ENCODE peak calls at places on chromosome 22, in four cellular contexts. T, D, E and H are unnamed samples.

GRCh38 chr22:50670914-50671538 is 1.6 kb upstream of the SHANK3 start:
- DNase-seq in T (no peak), D (no peak), E (no peak), H (no peak)

GRCh38 chr22:48342016-48342415 is 1485.7 kb downstream of the BRD1 start:
- DNase-seq in T (no peak), D (no peak), E (no peak), H (no peak)

GRCh38 chr22:40312050-40312449 is 34.2 kb upstream of the ADSL start:
- DNase-seq in T (no peak), D (no peak), E (no peak), H (no peak)

GRCh38 chr22:33969052-33969451 is 48.8 kb upstream of the LARGE1 start:
- DNase-seq in T (peak), D (no peak), E (no peak), H (no peak)

GRCh38 chr22:24402460-24403192 is 24.8 kb upstream of the ADORA2A start:
- DNase-seq in T (peak), D (peak), E (peak), H (no peak)

GRCh38 chr22:50316114-50317065 is 8.9 kb upstream of the PLXNB2 start:
- DNase-seq in T (no peak), D (no peak), E (no peak), H (no peak)

GRCh38 chr22:17130199-17130598 is 9.0 kb upstream of the TMEM121B start:
- DNase-seq in T (no peak), D (no peak), E (no peak), H (no peak)

GRCh38 chr22:20058989-20059770 is 20.9 kb upstream of the DGCR8 start:
- DNase-seq in T (no peak), D (no peak), E (no peak), H (no peak)

GRCh38 chr22:42856179-42856864 is 751 bp downstream of the ARFGAP3 start:
- DNase-seq in T (peak), D (peak), E (peak), H (no peak)

GRCh38 chr22:27799334-27800249 is 2.0 kb downstream of the MN1 start:
- DNase-seq in T (peak), D (no peak), E (no peak), H (no peak)

GRCh38 chr22:30539368-30539767 is 7.2 kb downstream of the SEC14L6 start:
- DNase-seq in T (no peak), D (no peak), E (no peak), H (no peak)

GRCh38 chr22:21622624-21623401 is 7.0 kb downstream of the YDJC start:
- DNase-seq in T (no peak), D (no peak), E (no peak), H (no peak)

GRCh38 chr22:21626073-21626734 is 3.6 kb downstream of the YDJC start:
- DNase-seq in T (no peak), D (no peak), E (no peak), H (no peak)

GRCh38 chr22:21624880-21625791 is 4.7 kb downstream of the YDJC start:
- DNase-seq in T (no peak), D (peak), E (no peak), H (no peak)

GRCh38 chr22:21623402-21623970 is 6.3 kb downstream of the YDJC start:
- DNase-seq in T (no peak), D (no peak), E (no peak), H (no peak)

DNA sequence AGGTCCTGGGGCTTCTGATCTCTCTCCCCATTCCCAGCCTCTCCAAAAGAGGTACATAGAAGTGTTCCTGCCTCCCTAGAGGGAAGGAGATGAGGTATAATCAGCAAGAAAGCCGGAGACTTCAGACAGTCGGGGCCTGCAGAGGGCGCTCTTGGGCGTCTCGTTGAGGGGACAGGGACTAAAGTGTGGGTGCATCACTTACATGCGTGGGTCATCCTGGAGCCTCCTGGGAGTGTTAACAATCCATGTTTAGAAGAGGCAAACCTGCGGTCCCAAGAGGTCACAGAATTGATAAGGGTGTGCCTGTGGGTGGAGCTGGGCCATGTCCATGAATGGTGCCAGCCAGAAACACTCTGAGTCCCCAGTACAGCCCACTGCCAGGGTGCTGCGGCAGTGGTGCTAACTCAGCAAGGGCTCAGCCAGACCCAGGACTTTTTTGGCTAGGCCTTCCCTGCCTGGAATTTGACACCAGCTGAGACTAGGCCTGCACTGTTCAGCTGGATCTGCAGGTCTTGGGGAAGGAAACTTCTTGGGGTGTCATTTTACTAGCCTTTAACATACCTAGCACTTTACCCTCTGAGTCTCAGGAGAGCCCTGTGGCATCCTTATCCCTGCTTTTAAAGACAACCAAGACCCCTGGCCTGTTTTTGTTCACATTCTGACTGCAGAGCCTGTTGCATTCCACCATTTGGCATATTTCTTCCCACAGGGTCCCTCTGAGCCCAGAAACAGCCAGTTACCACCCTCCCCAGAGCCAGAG is 5.5 kb downstream of the YDJC start:
- DNase-seq in T (peak), D (peak), E (no peak), H (no peak)
- TF ChIP-seq CTCF in T (peak), D (peak), E (peak), H (peak)

DNA sequence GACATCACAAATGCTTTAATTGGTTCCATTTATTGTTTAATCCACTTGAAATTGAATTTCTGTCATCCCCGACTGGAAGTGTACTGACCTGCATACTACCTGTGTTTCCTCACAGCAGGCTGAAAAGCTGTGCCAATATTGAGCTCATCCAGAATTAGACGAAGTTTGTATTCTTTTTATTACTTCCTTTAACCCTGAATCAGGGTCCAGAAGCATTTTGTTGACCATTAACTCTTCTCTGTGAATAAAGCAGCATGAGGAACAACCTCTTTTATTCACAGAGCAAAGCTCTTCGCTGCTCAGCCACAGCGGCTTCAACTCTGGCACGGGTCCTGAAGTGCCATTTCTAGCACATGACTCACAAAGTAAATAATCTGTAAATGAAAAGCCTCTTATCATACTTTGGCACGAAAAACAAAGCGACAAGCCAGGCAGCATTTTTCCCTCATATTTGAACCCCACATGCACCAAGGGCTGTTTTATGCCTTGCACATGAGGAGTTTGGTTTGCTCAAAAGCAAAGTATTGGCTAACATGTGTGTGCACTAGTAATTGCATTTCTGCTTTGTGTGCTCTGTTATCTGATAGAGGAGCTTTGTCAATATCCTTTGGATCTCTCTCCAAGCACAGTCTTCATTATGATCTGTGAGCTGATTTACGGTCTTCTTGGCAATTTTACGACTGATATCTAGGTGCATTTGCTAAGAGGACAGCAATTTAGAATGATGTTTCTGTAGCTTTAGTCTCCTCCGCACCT is 33.0 kb upstream of the APOBEC3A start:
- DNase-seq in T (peak), D (no peak), E (peak), H (no peak)
- H3K4me3 ChIP-seq in T (no peak), D (no peak), E (no peak), H (no peak)

DNA sequence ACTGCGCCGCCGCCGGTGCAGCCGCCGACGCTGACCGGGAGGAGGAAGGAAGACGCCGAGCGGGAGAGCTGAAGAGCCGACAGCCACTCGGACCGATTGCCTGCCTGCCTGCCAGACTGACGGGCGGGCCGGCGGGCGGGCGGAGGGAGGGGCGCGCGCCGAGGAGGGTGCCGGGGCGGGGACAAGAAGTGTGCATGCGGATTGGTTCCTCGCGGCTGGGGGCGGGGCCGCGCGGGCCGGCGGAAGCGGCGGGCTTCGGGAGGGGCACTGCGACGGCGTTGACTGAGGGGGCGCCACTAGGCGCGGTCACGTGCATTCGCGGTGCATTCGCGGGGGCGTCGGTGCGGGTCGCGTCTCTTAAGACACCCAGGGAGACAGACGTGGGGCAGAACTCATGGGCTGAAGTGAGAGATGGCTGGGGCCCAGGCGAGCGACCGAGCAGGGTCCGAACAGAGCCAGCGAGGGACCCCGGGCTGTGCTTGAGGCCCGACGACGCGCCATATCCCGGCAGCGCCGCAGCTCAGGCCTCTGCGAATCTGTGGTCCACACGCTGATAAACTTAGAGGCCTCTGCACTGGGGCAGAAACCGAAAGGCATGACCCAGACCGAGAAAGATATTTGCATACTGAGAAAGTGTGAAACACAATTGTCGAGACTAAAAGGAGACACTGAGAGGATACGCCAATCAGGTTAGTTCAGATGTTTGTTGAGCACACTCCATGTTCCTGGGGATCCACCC is at the start of gene MAPK1:
- DNase-seq in T (peak), D (peak), E (peak), H (peak)
- TF ChIP-seq CTCF in T (no peak), D (no peak), E (peak), H (peak)

GRCh38 chr22:37308385-37309200 is 26.3 kb downstream of the CYTH4 start:
- DNase-seq in T (no peak), D (no peak), E (no peak), H (no peak)
- H3K4me3 ChIP-seq in T (no peak), D (no peak), E (no peak), H (no peak)

DNA sequence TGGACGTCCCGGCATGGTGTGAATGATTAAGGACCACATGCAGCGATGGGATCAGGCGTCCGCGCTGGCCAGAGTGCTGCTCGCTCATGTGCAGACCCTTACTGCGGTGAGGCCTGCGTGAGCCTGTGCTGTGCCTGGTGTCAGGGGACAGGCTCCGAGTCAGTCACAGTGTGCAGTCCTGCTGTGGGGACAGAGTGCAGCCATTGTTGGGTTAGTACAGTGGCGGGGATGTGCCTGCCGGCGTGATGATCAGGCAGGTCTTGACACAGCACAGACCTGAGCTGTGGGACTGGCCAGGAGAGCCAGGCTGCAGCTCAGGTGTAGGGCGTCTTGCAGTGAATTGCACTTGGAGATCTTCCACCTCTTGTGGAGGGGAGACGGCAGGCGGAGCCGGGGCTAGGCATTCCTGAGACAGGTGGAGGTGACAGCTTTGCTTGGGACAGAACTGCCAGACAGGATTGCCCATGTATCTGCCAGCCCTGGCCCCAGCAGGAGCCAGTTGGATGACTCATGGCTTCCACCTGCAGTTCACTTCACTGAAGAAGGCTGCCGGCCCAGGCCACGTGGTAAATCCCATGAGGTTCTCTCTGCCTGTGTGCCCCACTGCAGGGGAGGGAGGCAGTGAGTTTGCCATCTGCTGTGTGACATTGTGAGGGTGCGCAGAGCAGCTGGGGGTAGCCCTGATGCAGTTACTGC is 17.3 kb downstream of the TRMU start:
- DNase-seq in T (peak), D (peak), E (peak), H (no peak)
- TF ChIP-seq CTCF in T (no peak), D (no peak), E (peak), H (no peak)

GRCh38 chr22:26713823-26714449 is 56.5 kb downstream of the MIAT start:
- DNase-seq in T (peak), D (no peak), E (no peak), H (no peak)
- H3K4me3 ChIP-seq in T (no peak), D (no peak), E (no peak), H (no peak)

DNA sequence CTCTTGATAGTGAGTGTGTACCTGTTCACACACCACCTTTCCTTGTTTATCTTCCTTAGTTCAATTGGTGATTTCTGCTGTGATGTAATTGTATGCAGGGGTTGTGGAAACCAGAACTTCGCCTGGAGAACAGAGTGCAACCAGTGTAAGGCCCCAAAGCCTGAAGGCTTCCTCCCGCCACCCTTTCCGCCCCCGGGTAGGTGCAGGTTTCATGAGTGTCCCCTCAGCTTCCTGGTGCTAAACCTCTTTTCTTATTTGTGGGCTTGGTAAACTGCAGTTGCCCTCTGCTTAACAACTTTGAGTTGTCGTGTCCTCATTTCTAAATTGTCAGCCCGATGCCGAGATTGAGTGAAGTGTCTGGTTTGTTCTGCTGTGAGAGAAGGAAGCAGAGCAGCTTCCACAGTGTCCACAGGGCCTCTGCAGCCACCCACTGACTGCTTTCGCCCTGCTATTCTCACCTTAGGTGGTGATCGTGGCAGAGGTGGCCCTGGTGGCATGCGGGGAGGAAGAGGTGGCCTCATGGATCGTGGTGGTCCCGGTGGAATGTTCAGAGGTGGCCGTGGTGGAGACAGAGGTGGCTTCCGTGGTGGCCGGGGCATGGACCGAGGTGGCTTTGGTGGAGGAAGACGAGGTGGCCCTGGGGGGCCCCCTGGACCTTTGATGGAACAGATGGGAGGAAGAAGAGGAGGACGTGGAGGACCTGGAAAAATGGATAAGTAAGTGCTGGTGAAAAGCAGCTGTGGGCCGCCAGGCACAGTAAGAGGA is 7.1 kb upstream of the GAS2L1 start:
- DNase-seq in T (no peak), D (no peak), E (peak), H (no peak)
- TF ChIP-seq CTCF in T (no peak), D (no peak), E (no peak), H (no peak)

GRCh38 chr22:22099194-22099486 is 116.6 kb upstream of the TOP3B start:
- DNase-seq in T (no peak), D (no peak), E (no peak), H (no peak)
- H3K4me3 ChIP-seq in T (no peak), D (no peak), E (no peak), H (no peak)